ENCODE peak calls at places on chromosome 4, in five cellular contexts. T, L, J, Q and Z are unnamed samples.

GRCh38 chr4:169618286-169618685 is 2.1 kb upstream of the CLCN3 start:
- DNase-seq in T (no peak), L (no peak), J (no peak), Q (no peak), Z (no peak)

GRCh38 chr4:186832906-186833305 is 109.2 kb upstream of the FAT1 start:
- DNase-seq in T (no peak), L (no peak), J (no peak), Q (no peak), Z (no peak)

GRCh38 chr4:30854566-30854965 is 134.4 kb downstream of the PCDH7 start:
- DNase-seq in T (no peak), L (no peak), J (no peak), Q (peak; percentile 70), Z (no peak)

GRCh38 chr4:108359936-108360681 is 191.4 kb upstream of the LEF1 start:
- DNase-seq in T (no peak), L (no peak), J (no peak), Q (no peak), Z (no peak)

GRCh38 chr4:109559625-109559982 is 442 bp upstream of the MCUB start:
- DNase-seq in T (peak; percentile 23), L (peak; percentile 75), J (no peak), Q (no peak), Z (no peak)

GRCh38 chr4:785332-786073 is 40.4 kb downstream of the CPLX1 start:
- DNase-seq in T (no peak), L (peak; percentile 90), J (no peak), Q (no peak), Z (no peak)

GRCh38 chr4:116547632-116548031 is 537.7 kb downstream of the TRAM1L1 start:
- DNase-seq in T (no peak), L (no peak), J (no peak), Q (no peak), Z (no peak)

GRCh38 chr4:165656829-165657467 is 216.1 kb upstream of the TLL1 start:
- DNase-seq in T (no peak), L (peak; percentile 41), J (no peak), Q (no peak), Z (no peak)

GRCh38 chr4:128427832-128428366 is 140.3 kb upstream of the PGRMC2 start:
- DNase-seq in T (peak; percentile 21), L (peak; percentile 5), J (peak; percentile 59), Q (peak; percentile 86), Z (no peak)

GRCh38 chr4:48021086-48021485 is 4.5 kb downstream of the NIPAL1 start:
- DNase-seq in T (no peak), L (no peak), J (no peak), Q (no peak), Z (no peak)

GRCh38 chr4:22348410-22348809 is 167.5 kb downstream of the ADGRA3 start:
- DNase-seq in T (no peak), L (no peak), J (no peak), Q (no peak), Z (no peak)

GRCh38 chr4:18021470-18021719 is 160 bp downstream of the LCORL start:
- DNase-seq in T (no peak), L (no peak), J (no peak), Q (no peak), Z (peak; percentile 76)

GRCh38 chr4:119211856-119212250 is 660 bp upstream of the USP53 start:
- DNase-seq in T (no peak), L (no peak), J (peak; percentile 70), Q (no peak), Z (no peak)

GRCh38 chr4:39823193-39823592 is 125.3 kb downstream of the UBE2K start:
- DNase-seq in T (no peak), L (peak; percentile 7), J (no peak), Q (no peak), Z (no peak)

GRCh38 chr4:26048378-26048882 is 134.4 kb downstream of the SMIM20 start:
- DNase-seq in T (peak; percentile 38), L (no peak), J (no peak), Q (no peak), Z (no peak)

GRCh38 chr4:84952776-84953175 is 13.7 kb downstream of the WDFY3 start:
- DNase-seq in T (no peak), L (no peak), J (no peak), Q (no peak), Z (no peak)

GRCh38 chr4:165971941-165972340 is 98.9 kb downstream of the TLL1 start:
- DNase-seq in T (no peak), L (no peak), J (no peak), Q (no peak), Z (no peak)

GRCh38 chr4:119750048-119750447 is 121.4 kb upstream of the PDE5A start:
- DNase-seq in T (no peak), L (no peak), J (no peak), Q (no peak), Z (no peak)

GRCh38 chr4:121728066-121728465 is 31.3 kb upstream of the ANXA5 start:
- DNase-seq in T (no peak), L (no peak), J (no peak), Q (no peak), Z (no peak)

GRCh38 chr4:1512081-1512737 is 106.0 kb upstream of the NKX1-1 start:
- DNase-seq in T (no peak), L (no peak), J (no peak), Q (no peak), Z (no peak)

GRCh38 chr4:14169460-14169859 is 541.9 kb upstream of the BOD1L1 start:
- DNase-seq in T (no peak), L (no peak), J (no peak), Q (no peak), Z (no peak)

GRCh38 chr4:127151941-127152340 is 480.8 kb upstream of the INTU start:
- DNase-seq in T (no peak), L (no peak), J (no peak), Q (no peak), Z (no peak)

GRCh38 chr4:168628251-168628650 is 131.4 kb downstream of the PALLD start:
- DNase-seq in T (no peak), L (no peak), J (no peak), Q (no peak), Z (no peak)

GRCh38 chr4:70080205-70080604 is 30.0 kb downstream of the HTN1 start:
- DNase-seq in T (no peak), L (no peak), J (no peak), Q (no peak), Z (no peak)

DNA sequence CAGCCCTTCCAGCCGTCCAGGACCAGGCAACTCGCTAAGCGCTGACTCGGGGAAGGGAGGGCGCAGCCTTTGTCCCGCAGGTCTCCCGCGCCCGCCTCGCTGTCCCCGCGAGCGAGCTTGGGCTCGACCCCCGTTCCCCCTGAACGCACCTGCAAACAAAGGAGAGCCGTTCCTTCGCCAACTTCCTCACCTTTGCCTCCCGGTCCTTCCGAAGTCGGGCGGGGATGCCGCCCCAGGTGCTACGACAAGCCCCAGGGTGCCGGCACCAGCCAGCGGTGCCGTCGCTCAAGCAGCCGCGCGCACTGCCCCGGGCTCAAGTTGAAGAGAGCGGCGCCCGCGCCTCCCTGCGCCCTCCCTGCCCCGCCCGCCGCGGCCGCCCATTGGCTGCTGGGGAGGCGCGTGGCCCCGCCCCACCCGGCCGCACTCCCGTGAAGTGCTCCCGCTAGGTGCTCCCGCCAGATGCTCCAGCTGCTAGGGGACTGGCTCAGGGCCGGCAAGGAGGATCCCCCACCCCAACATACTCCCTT is 107.1 kb downstream of the NSUN7 start:
- DNase-seq in T (peak; percentile 41), L (peak; percentile 95), J (peak; percentile 84), Q (no peak), Z (no peak)
- H3K4me3 ChIP-seq in T (peak overlapping the region; percentile 42), L (peak overlapping the region; percentile 64), J (peak overlapping the region; percentile 62), Q (no peak overlapping the region), Z (peak overlapping the region; percentile 67)

GRCh38 chr4:81040175-81040659 is 9.7 kb downstream of the BMP3 start:
- DNase-seq in T (no peak), L (peak; percentile 71), J (peak; percentile 45), Q (no peak), Z (no peak)

GRCh38 chr4:81042578-81043365 is 12.3 kb downstream of the BMP3 start:
- DNase-seq in T (no peak), L (no peak), J (no peak), Q (no peak), Z (no peak)

GRCh38 chr4:81039351-81040174 is 9.1 kb downstream of the BMP3 start:
- DNase-seq in T (no peak), L (peak; percentile 11), J (no peak), Q (no peak), Z (no peak)

GRCh38 chr4:81032805-81033684 is 2.5 kb downstream of the BMP3 start:
- DNase-seq in T (no peak), L (no peak), J (no peak), Q (no peak), Z (no peak)

GRCh38 chr4:81038636-81039350 is 8.3 kb downstream of the BMP3 start:
- DNase-seq in T (no peak), L (no peak), J (no peak), Q (no peak), Z (no peak)
- H3K27ac ChIP-seq in T (no peak overlapping the region), L (no peak overlapping the region), J (no peak overlapping the region), Q (no peak overlapping the region), Z (no peak overlapping the region)

GRCh38 chr4:173177232-173177631 is 8.6 kb downstream of the GALNT7 start:
- DNase-seq in T (no peak), L (no peak), J (no peak), Q (no peak), Z (no peak)
- H3K4me3 ChIP-seq in T (no peak overlapping the region), L (no peak overlapping the region), J (no peak overlapping the region), Q (no peak overlapping the region), Z (no peak overlapping the region)

DNA sequence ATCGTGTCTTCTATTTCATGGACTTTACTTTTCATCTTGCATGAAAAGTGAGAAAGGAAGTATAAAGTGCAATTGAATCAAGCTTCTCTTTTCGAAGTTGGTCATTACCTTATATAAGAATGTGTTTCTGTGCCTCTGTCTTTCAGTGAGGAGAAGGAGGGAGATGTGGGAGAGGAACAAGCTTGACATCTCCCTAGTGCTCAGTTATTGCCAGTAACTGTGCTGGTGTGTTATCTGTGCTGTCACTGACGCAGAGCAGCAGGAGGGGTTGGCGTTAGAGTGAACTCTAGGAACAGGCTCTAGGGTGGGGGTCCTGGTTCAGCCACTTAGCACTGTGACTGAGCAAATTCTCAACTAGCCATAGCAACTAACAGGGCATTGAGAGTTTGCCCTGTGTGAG is 34.0 kb upstream of the TBC1D9 start:
- DNase-seq in T (no peak), L (no peak), J (no peak), Q (no peak), Z (no peak)
- H3K27ac ChIP-seq in T (no peak overlapping the region), L (no peak overlapping the region), J (no peak overlapping the region), Q (no peak overlapping the region), Z (no peak overlapping the region)

DNA sequence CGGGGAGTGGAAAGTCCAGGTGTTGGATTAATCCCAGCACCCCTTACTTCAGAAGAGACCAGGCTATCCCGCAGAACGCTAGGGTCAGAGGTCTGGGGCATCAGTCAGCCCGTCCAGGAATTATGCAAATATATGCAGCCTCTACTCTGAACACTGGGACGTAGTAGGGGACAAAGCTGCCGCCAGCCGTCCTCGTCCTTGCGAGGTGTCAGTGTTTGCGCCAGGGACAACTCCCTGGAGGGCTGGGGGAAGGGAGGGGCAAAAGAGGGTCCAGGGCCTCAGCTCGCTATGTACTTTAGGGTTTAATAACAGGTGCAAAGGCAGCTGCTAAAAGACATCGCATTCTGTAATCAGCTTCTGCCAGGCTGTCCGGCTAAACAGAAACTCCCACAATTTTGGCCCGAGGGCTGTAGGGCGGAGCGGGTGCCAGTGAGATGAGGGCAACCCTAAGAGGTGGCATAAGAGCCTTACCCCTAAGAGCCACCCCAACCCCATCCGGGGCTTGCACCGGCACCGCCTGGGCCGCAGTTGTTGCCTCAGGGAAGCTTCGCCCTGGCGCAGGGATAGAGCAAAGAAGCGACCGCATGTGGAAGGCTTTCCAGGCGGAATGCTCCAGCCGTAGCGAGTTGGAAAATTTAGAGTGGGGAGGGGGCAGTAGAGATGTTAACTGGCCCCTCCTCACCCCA is 8.4 kb downstream of the HAND2 start:
- DNase-seq in T (no peak), L (peak; percentile 35), J (no peak), Q (no peak), Z (no peak)
- H3K4me3 ChIP-seq in T (peak overlapping the region; percentile 90), L (peak overlapping the region; percentile 57), J (no peak overlapping the region), Q (no peak overlapping the region), Z (peak overlapping the region; percentile 80)

GRCh38 chr4:163415668-163416067 is 57.9 kb downstream of the TKTL2 start:
- DNase-seq in T (no peak), L (peak; percentile 55), J (no peak), Q (no peak), Z (no peak)
- H3K27ac ChIP-seq in T (no peak overlapping the region), L (peak overlapping the region; percentile 60), J (no peak overlapping the region), Q (no peak overlapping the region), Z (no peak overlapping the region)